ENCODE peak calls at places on chromosomes 2 and 18, in ten cellular contexts. V is T-helper 9 cell; X is GM13977; M is NCI-H774; H is activated T-helper 1 cell treated with anti-CD3 and anti-CD28 coated beads, Interleukin-12 subunit alpha, Interleukin-12 subunit beta, Interleukin-2, Interleukin-4 antibody, amounts not matched to agents 30 ng/mL and 10 ng/mL and 1 ng/mL, durations not matched to agents 14 hours and 24 hours and 36 hours; D is brain pericyte; J is activated CD4-positive, alpha-beta T cell treated with anti-CD3 and anti-CD28 coated beads for 48 hours; Z is AG04449; O is A549; I is cerebellum. Y is an unnamed sample.

GRCh38 chr2:151728736-151729415 is 5.4 kb downstream of the NEB start:
- DNase-seq in V (no peak), X (no peak), M (no peak), H (no peak), D (no peak), J (no peak), Z (no peak), O (no peak), I (peak; percentile 23), Y (no peak)

GRCh38 chr2:69097148-69097610 is 84.2 kb downstream of the ANTXR1 start:
- DNase-seq in V (no peak), X (no peak), M (no peak), H (no peak), D (no peak), J (no peak), Z (no peak), O (no peak), I (no peak), Y (peak; percentile 41)

GRCh38 chr18:12254137-12254819 is at the start of gene CIDEA:
- DNase-seq in V (no peak), X (no peak), M (no peak), H (no peak), D (no peak), J (no peak), Z (no peak), O (no peak), I (no peak), Y (no peak)

GRCh38 chr2:144143294-144144092 is 376.4 kb downstream of the ZEB2 start:
- DNase-seq in V (no peak), X (no peak), M (no peak), H (no peak), D (no peak), J (no peak), Z (no peak), O (no peak), I (no peak), Y (no peak)

GRCh38 chr2:155250800-155251199 is 552.3 kb downstream of the KCNJ3 start:
- DNase-seq in V (no peak), X (peak; percentile 5), M (no peak), H (no peak), D (no peak), J (no peak), Z (no peak), O (no peak), I (peak; percentile 27), Y (peak; percentile 48)

GRCh38 chr2:190378883-190379237 is 29.3 kb upstream of the MFSD6 start:
- DNase-seq in V (no peak), X (no peak), M (no peak), H (no peak), D (no peak), J (no peak), Z (no peak), O (no peak), I (no peak), Y (no peak)

GRCh38 chr2:197211881-197212342 is 98.7 kb downstream of the ANKRD44 start:
- DNase-seq in V (no peak), X (no peak), M (no peak), H (no peak), D (no peak), J (peak; percentile 51), Z (no peak), O (no peak), I (no peak), Y (no peak)

GRCh38 chr18:2522112-2522511 is 49.2 kb downstream of the METTL4 start:
- DNase-seq in V (no peak), X (no peak), M (no peak), H (no peak), D (no peak), J (no peak), Z (no peak), O (no peak), I (no peak), Y (no peak)

GRCh38 chr2:4190548-4190947 is 487.2 kb downstream of the DCDC2C start:
- DNase-seq in V (no peak), X (no peak), M (no peak), H (no peak), D (no peak), J (no peak), Z (no peak), O (no peak), I (no peak), Y (no peak)

GRCh38 chr2:217153433-217153997 is 293.7 kb upstream of the TNP1 start:
- DNase-seq in V (no peak), X (no peak), M (no peak), H (no peak), D (no peak), J (no peak), Z (no peak), O (no peak), I (no peak), Y (no peak)

GRCh38 chr2:159946326-159946992 is 116.0 kb downstream of the PLA2R1 start:
- DNase-seq in V (no peak), X (no peak), M (no peak), H (no peak), D (peak; percentile 82), J (no peak), Z (no peak), O (no peak), I (peak; percentile 63), Y (no peak)

GRCh38 chr2:162085090-162085891 is 11.3 kb upstream of the DPP4 start:
- DNase-seq in V (no peak), X (no peak), M (no peak), H (no peak), D (no peak), J (no peak), Z (peak; percentile 65), O (no peak), I (no peak), Y (no peak)

GRCh38 chr2:179770029-179770428 is 91.4 kb downstream of the ZNF385B start:
- DNase-seq in V (no peak), X (no peak), M (no peak), H (no peak), D (no peak), J (no peak), Z (no peak), O (no peak), I (no peak), Y (no peak)

GRCh38 chr18:34710430-34711386 is 610 bp downstream of the DTNA start:
- DNase-seq in V (no peak), X (no peak), M (peak; percentile 57), H (no peak), D (no peak), J (no peak), Z (no peak), O (no peak), I (no peak), Y (peak; percentile 54)

GRCh38 chr2:233209117-233209977 is 42.1 kb upstream of the ATG16L1 start:
- DNase-seq in V (no peak), X (no peak), M (peak; percentile 1), H (no peak), D (no peak), J (no peak), Z (no peak), O (peak; percentile 28), I (peak; percentile 41), Y (no peak)

GRCh38 chr2:12059616-12060441 is 313.4 kb downstream of the LPIN1 start:
- DNase-seq in V (no peak), X (no peak), M (no peak), H (no peak), D (no peak), J (no peak), Z (no peak), O (no peak), I (no peak), Y (no peak)

GRCh38 chr2:78293768-78294167 is 731.7 kb upstream of the REG3G start:
- DNase-seq in V (no peak), X (no peak), M (no peak), H (no peak), D (no peak), J (no peak), Z (no peak), O (no peak), I (no peak), Y (no peak)

GRCh38 chr2:207901847-207902246 is 123.5 kb downstream of the PLEKHM3 start:
- DNase-seq in V (no peak), X (no peak), M (no peak), H (no peak), D (no peak), J (no peak), Z (no peak), O (no peak), I (no peak), Y (no peak)

Y was measured in midbrain.